ENCODE peak calls at places on chromosome 15, in ten cellular contexts. P is substantia nigra; N is CD8-positive, alpha-beta memory T cell; A is kidney tubule cell; Q is tibial artery; Z is lower leg skin; X is NCI-H1092; Y is neuronal stem cell; K is BE2C; V is GM12892. C is an unnamed sample.

GRCh38 chr15:88894348-88894818 is 961 bp downstream of the HAPLN3 start:
- DNase-seq in P (no peak), N (peak; percentile 78), A (peak; percentile 73), Q (peak; percentile 86), Z (no peak), X (no peak), Y (no peak), K (peak; percentile 60), V (peak; percentile 61), C (no peak)

GRCh38 chr15:84799511-84800187 is 17.5 kb upstream of the ALPK3 start:
- DNase-seq in P (no peak), N (no peak), A (peak; percentile 30), Q (no peak), Z (no peak), X (no peak), Y (no peak), K (no peak), V (no peak), C (no peak)

GRCh38 chr15:83764201-83764839 is 110.4 kb downstream of the ADAMTSL3 start:
- DNase-seq in P (peak; percentile 35), N (no peak), A (no peak), Q (no peak), Z (no peak), X (no peak), Y (no peak), K (no peak), V (no peak), C (no peak)

GRCh38 chr15:66253296-66253642 is 281 bp downstream of the MEGF11 start:
- DNase-seq in P (no peak), N (no peak), A (no peak), Q (no peak), Z (no peak), X (no peak), Y (peak; percentile 41), K (no peak), V (no peak), C (no peak)

GRCh38 chr15:26974120-26974780 is 3.3 kb downstream of the GABRG3 start:
- DNase-seq in P (no peak), N (no peak), A (peak; percentile 47), Q (no peak), Z (no peak), X (peak; percentile 2), Y (peak; percentile 37), K (no peak), V (no peak), C (no peak)

GRCh38 chr15:70829366-70830166 is 24.4 kb downstream of the LARP6 start:
- DNase-seq in P (no peak), N (no peak), A (peak; percentile 14), Q (no peak), Z (no peak), X (no peak), Y (no peak), K (no peak), V (no peak), C (no peak)

GRCh38 chr15:48298914-48299313 is 32.3 kb upstream of the DUT start:
- DNase-seq in P (no peak), N (no peak), A (no peak), Q (no peak), Z (no peak), X (no peak), Y (no peak), K (no peak), V (no peak), C (no peak)

GRCh38 chr15:45118996-45119395 is 4.9 kb downstream of the DUOXA2 start:
- DNase-seq in P (no peak), N (no peak), A (no peak), Q (no peak), Z (no peak), X (no peak), Y (no peak), K (no peak), V (no peak), C (no peak)

GRCh38 chr15:100516592-100517489 is 11.9 kb downstream of the CERS3 start:
- DNase-seq in P (no peak), N (no peak), A (no peak), Q (no peak), Z (no peak), X (peak; percentile 3), Y (no peak), K (no peak), V (no peak), C (no peak)

GRCh38 chr15:70722266-70723123 is 40.9 kb downstream of the UACA start:
- DNase-seq in P (no peak), N (peak; percentile 15), A (peak; percentile 65), Q (no peak), Z (no peak), X (no peak), Y (no peak), K (no peak), V (peak; percentile 8), C (no peak)

GRCh38 chr15:62104846-62105245 is 38.1 kb downstream of the C2CD4A start:
- DNase-seq in P (no peak), N (no peak), A (no peak), Q (no peak), Z (no peak), X (no peak), Y (no peak), K (no peak), V (no peak), C (no peak)